ENCODE peak calls at places on chromosomes 13 and 19, in ten cellular contexts. One of them, this sample, is unnamed.

GRCh38 chr13:29566864-29567263 is 28.6 kb downstream of the SLC7A1 start:
- DNase-seq in psoas muscle: no peak
- DNase-seq in CD8-positive, alpha-beta T cell: no peak
- DNase-seq in lung: no peak
- DNase-seq in fibroblast of the aortic adventitia: no peak
- DNase-seq in stomach: no peak
- DNase-seq in coronary artery: no peak
- DNase-seq in fibroblast of pulmonary artery: no peak
- DNase-seq in cardiac muscle cell: no peak
- DNase-seq in ovary: no peak
- DNase-seq in this sample: no peak

GRCh38 chr19:6103217-6103644 is 7.1 kb downstream of the RFX2 start:
- DNase-seq in stomach: peak; percentile 85
- DNase-seq in coronary artery: peak; percentile 98
- DNase-seq in cardiac muscle cell: peak; percentile 91
- DNase-seq in psoas muscle: peak; percentile 81
- DNase-seq in lung: peak; percentile 87
- DNase-seq in fibroblast of pulmonary artery: peak; percentile 95
- DNase-seq in fibroblast of the aortic adventitia: peak; percentile 100
- DNase-seq in CD8-positive, alpha-beta T cell: no peak
- DNase-seq in ovary: peak; percentile 56
- DNase-seq in this sample: peak; percentile 99

GRCh38 chr13:75843033-75843432 is 206.9 kb downstream of the LMO7 start:
- DNase-seq in coronary artery: no peak
- DNase-seq in CD8-positive, alpha-beta T cell: no peak
- DNase-seq in psoas muscle: no peak
- DNase-seq in lung: no peak
- DNase-seq in fibroblast of pulmonary artery: no peak
- DNase-seq in cardiac muscle cell: no peak
- DNase-seq in ovary: no peak
- DNase-seq in stomach: no peak
- DNase-seq in fibroblast of the aortic adventitia: no peak
- DNase-seq in this sample: no peak

GRCh38 chr19:51552996-51553725 is 17.9 kb upstream of the ZNF175 start:
- DNase-seq in ovary: peak; percentile 63
- DNase-seq in cardiac muscle cell: peak; percentile 80
- DNase-seq in fibroblast of the aortic adventitia: peak; percentile 67
- DNase-seq in lung: no peak
- DNase-seq in psoas muscle: peak; percentile 66
- DNase-seq in coronary artery: no peak
- DNase-seq in fibroblast of pulmonary artery: peak; percentile 78
- DNase-seq in stomach: peak; percentile 45
- DNase-seq in CD8-positive, alpha-beta T cell: peak; percentile 40
- DNase-seq in this sample: peak; percentile 46

GRCh38 chr13:111202745-111203144 is 87.6 kb downstream of the ARHGEF7 start:
- DNase-seq in fibroblast of pulmonary artery: peak; percentile 99
- DNase-seq in ovary: no peak
- DNase-seq in fibroblast of the aortic adventitia: peak; percentile 97
- DNase-seq in psoas muscle: no peak
- DNase-seq in stomach: no peak
- DNase-seq in cardiac muscle cell: peak; percentile 96
- DNase-seq in lung: no peak
- DNase-seq in CD8-positive, alpha-beta T cell: no peak
- DNase-seq in coronary artery: no peak
- DNase-seq in this sample: peak; percentile 71

GRCh38 chr13:80224468-80224867 is 116.5 kb downstream of the SPRY2 start:
- DNase-seq in CD8-positive, alpha-beta T cell: no peak
- DNase-seq in ovary: no peak
- DNase-seq in cardiac muscle cell: peak; percentile 43
- DNase-seq in psoas muscle: no peak
- DNase-seq in coronary artery: no peak
- DNase-seq in stomach: no peak
- DNase-seq in fibroblast of pulmonary artery: peak; percentile 70
- DNase-seq in lung: no peak
- DNase-seq in fibroblast of the aortic adventitia: peak; percentile 43
- DNase-seq in this sample: no peak

GRCh38 chr19:40366697-40367561 is 18.4 kb downstream of the PLD3 start:
- DNase-seq in ovary: no peak
- DNase-seq in coronary artery: no peak
- DNase-seq in fibroblast of pulmonary artery: peak; percentile 26
- DNase-seq in lung: peak; percentile 43
- DNase-seq in cardiac muscle cell: peak; percentile 36
- DNase-seq in psoas muscle: no peak
- DNase-seq in CD8-positive, alpha-beta T cell: no peak
- DNase-seq in stomach: no peak
- DNase-seq in fibroblast of the aortic adventitia: no peak
- DNase-seq in this sample: no peak

GRCh38 chr13:35732565-35732964 is 256.1 kb upstream of the MAB21L1 start:
- DNase-seq in coronary artery: no peak
- DNase-seq in ovary: no peak
- DNase-seq in fibroblast of pulmonary artery: no peak
- DNase-seq in stomach: no peak
- DNase-seq in psoas muscle: no peak
- DNase-seq in cardiac muscle cell: no peak
- DNase-seq in CD8-positive, alpha-beta T cell: no peak
- DNase-seq in lung: no peak
- DNase-seq in fibroblast of the aortic adventitia: no peak
- DNase-seq in this sample: no peak

GRCh38 chr19:44512326-44513298 is 12.3 kb upstream of the ZNF180 start:
- DNase-seq in coronary artery: no peak
- DNase-seq in cardiac muscle cell: peak; percentile 58
- DNase-seq in fibroblast of pulmonary artery: peak; percentile 76
- DNase-seq in ovary: no peak
- DNase-seq in fibroblast of the aortic adventitia: peak; percentile 68
- DNase-seq in psoas muscle: no peak
- DNase-seq in CD8-positive, alpha-beta T cell: no peak
- DNase-seq in lung: no peak
- DNase-seq in stomach: no peak
- DNase-seq in this sample: peak; percentile 60

GRCh38 chr19:16628984-16629691 is 1.1 kb upstream of the MED26 start:
- DNase-seq in CD8-positive, alpha-beta T cell: no peak
- DNase-seq in cardiac muscle cell: peak; percentile 70
- DNase-seq in psoas muscle: no peak
- DNase-seq in coronary artery: no peak
- DNase-seq in fibroblast of the aortic adventitia: peak; percentile 82
- DNase-seq in fibroblast of pulmonary artery: peak; percentile 62
- DNase-seq in ovary: peak; percentile 54
- DNase-seq in lung: no peak
- DNase-seq in stomach: peak; percentile 48
- DNase-seq in this sample: peak; percentile 86

GRCh38 chr19:49064029-49064629 is 489 bp downstream of the NTF4 start:
- DNase-seq in lung: peak; percentile 45
- DNase-seq in CD8-positive, alpha-beta T cell: no peak
- DNase-seq in coronary artery: no peak
- DNase-seq in ovary: no peak
- DNase-seq in psoas muscle: no peak
- DNase-seq in stomach: no peak
- DNase-seq in fibroblast of the aortic adventitia: no peak
- DNase-seq in fibroblast of pulmonary artery: no peak
- DNase-seq in cardiac muscle cell: no peak
- DNase-seq in this sample: no peak

GRCh38 chr13:22505489-22505888 is 675.3 kb upstream of the SGCG start:
- DNase-seq in fibroblast of the aortic adventitia: peak; percentile 7
- DNase-seq in lung: no peak
- DNase-seq in cardiac muscle cell: peak; percentile 4
- DNase-seq in coronary artery: no peak
- DNase-seq in stomach: no peak
- DNase-seq in psoas muscle: no peak
- DNase-seq in ovary: no peak
- DNase-seq in CD8-positive, alpha-beta T cell: no peak
- DNase-seq in fibroblast of pulmonary artery: peak; percentile 11
- DNase-seq in this sample: peak; percentile 3

GRCh38 chr19:326851-327250 is 17.7 kb downstream of the MIER2 start:
- DNase-seq in CD8-positive, alpha-beta T cell: no peak
- DNase-seq in stomach: no peak
- DNase-seq in fibroblast of pulmonary artery: no peak
- DNase-seq in coronary artery: no peak
- DNase-seq in ovary: no peak
- DNase-seq in lung: no peak
- DNase-seq in cardiac muscle cell: no peak
- DNase-seq in fibroblast of the aortic adventitia: no peak
- DNase-seq in psoas muscle: no peak
- DNase-seq in this sample: no peak

GRCh38 chr19:16327911-16328823 is 3.5 kb downstream of the KLF2 start:
- DNase-seq in fibroblast of pulmonary artery: peak; percentile 94
- DNase-seq in ovary: peak; percentile 73
- DNase-seq in cardiac muscle cell: peak; percentile 97
- DNase-seq in psoas muscle: peak; percentile 86
- DNase-seq in lung: peak; percentile 89
- DNase-seq in stomach: peak; percentile 73
- DNase-seq in coronary artery: peak; percentile 93
- DNase-seq in fibroblast of the aortic adventitia: peak; percentile 93
- DNase-seq in CD8-positive, alpha-beta T cell: peak; percentile 60
- DNase-seq in this sample: peak; percentile 93

GRCh38 chr13:108508263-108508662 is 121.1 kb upstream of the MYO16 start:
- DNase-seq in lung: no peak
- DNase-seq in fibroblast of pulmonary artery: peak; percentile 59
- DNase-seq in CD8-positive, alpha-beta T cell: no peak
- DNase-seq in stomach: no peak
- DNase-seq in coronary artery: no peak
- DNase-seq in psoas muscle: no peak
- DNase-seq in cardiac muscle cell: peak; percentile 12
- DNase-seq in fibroblast of the aortic adventitia: peak; percentile 51
- DNase-seq in ovary: no peak
- DNase-seq in this sample: no peak

GRCh38 chr19:30209617-30210600 is 162.3 kb upstream of the ZNF536 start:
- DNase-seq in stomach: no peak
- DNase-seq in psoas muscle: no peak
- DNase-seq in CD8-positive, alpha-beta T cell: no peak
- DNase-seq in ovary: no peak
- DNase-seq in coronary artery: peak; percentile 36
- DNase-seq in cardiac muscle cell: no peak
- DNase-seq in fibroblast of the aortic adventitia: no peak
- DNase-seq in fibroblast of pulmonary artery: no peak
- DNase-seq in lung: no peak
- DNase-seq in this sample: no peak
- TF ChIP-seq CTCF in stomach: no peak
- TF ChIP-seq CTCF in psoas muscle: no peak
- TF ChIP-seq CTCF in CD8-positive, alpha-beta T cell: no peak
- TF ChIP-seq CTCF in ovary: no peak
- TF ChIP-seq CTCF in coronary artery: no peak
- TF ChIP-seq CTCF in cardiac muscle cell: no peak
- TF ChIP-seq CTCF in fibroblast of the aortic adventitia: no peak
- TF ChIP-seq CTCF in fibroblast of pulmonary artery: no peak
- TF ChIP-seq CTCF in lung: no peak
- TF ChIP-seq CTCF in this sample: no peak

GRCh38 chr13:27605610-27606200 is 14.6 kb downstream of the LNX2 start:
- DNase-seq in lung: no peak
- DNase-seq in stomach: no peak
- DNase-seq in psoas muscle: no peak
- DNase-seq in CD8-positive, alpha-beta T cell: no peak
- DNase-seq in cardiac muscle cell: peak; percentile 22
- DNase-seq in coronary artery: no peak
- DNase-seq in ovary: no peak
- DNase-seq in fibroblast of the aortic adventitia: peak; percentile 50
- DNase-seq in fibroblast of pulmonary artery: peak; percentile 58
- DNase-seq in this sample: no peak

GRCh38 chr13:27605099-27605498 is 15.2 kb downstream of the LNX2 start:
- DNase-seq in CD8-positive, alpha-beta T cell: no peak
- DNase-seq in coronary artery: no peak
- DNase-seq in lung: no peak
- DNase-seq in cardiac muscle cell: no peak
- DNase-seq in stomach: no peak
- DNase-seq in psoas muscle: no peak
- DNase-seq in fibroblast of the aortic adventitia: no peak
- DNase-seq in ovary: no peak
- DNase-seq in fibroblast of pulmonary artery: no peak
- DNase-seq in this sample: no peak

GRCh38 chr13:27601771-27602170 is 18.6 kb downstream of the LNX2 start:
- DNase-seq in coronary artery: no peak
- DNase-seq in stomach: no peak
- DNase-seq in cardiac muscle cell: no peak
- DNase-seq in fibroblast of the aortic adventitia: no peak
- DNase-seq in CD8-positive, alpha-beta T cell: no peak
- DNase-seq in ovary: no peak
- DNase-seq in psoas muscle: no peak
- DNase-seq in lung: no peak
- DNase-seq in fibroblast of pulmonary artery: no peak
- DNase-seq in this sample: no peak

GRCh38 chr13:27601208-27601607 is 19.1 kb downstream of the LNX2 start:
- DNase-seq in lung: no peak
- DNase-seq in cardiac muscle cell: no peak
- DNase-seq in CD8-positive, alpha-beta T cell: no peak
- DNase-seq in fibroblast of pulmonary artery: no peak
- DNase-seq in psoas muscle: no peak
- DNase-seq in ovary: no peak
- DNase-seq in coronary artery: no peak
- DNase-seq in fibroblast of the aortic adventitia: no peak
- DNase-seq in stomach: no peak
- DNase-seq in this sample: no peak

DNA sequence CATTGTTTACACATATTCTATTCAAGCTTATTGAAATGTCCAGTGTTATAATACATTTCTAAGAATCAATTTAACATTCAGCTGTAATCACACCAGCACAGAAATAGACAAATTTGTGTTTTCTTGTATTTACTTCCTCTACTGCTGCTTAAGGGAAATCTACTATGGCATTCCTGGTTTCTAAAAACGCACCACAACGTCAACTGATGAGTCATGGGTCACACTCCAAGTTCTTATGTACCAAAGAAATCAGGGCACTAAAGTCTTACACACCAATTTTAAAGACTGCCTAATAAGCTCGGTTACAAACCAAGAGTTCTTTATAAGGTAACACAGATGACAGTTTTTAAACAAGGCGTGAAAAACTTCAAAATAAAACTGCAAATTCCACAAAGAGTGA is 13.2 kb downstream of the LNX2 start:
- DNase-seq in fibroblast of the aortic adventitia: peak; percentile 72
- DNase-seq in psoas muscle: no peak
- DNase-seq in stomach: no peak
- DNase-seq in coronary artery: no peak
- DNase-seq in fibroblast of pulmonary artery: peak; percentile 88
- DNase-seq in cardiac muscle cell: peak; percentile 83
- DNase-seq in CD8-positive, alpha-beta T cell: no peak
- DNase-seq in ovary: no peak
- DNase-seq in lung: no peak
- DNase-seq in this sample: peak; percentile 67
- H3K4me3 ChIP-seq in fibroblast of the aortic adventitia: no peak overlapping the region
- H3K4me3 ChIP-seq in psoas muscle: peak overlapping the region; percentile 5
- H3K4me3 ChIP-seq in stomach: no peak overlapping the region
- H3K4me3 ChIP-seq in coronary artery: no peak overlapping the region
- H3K4me3 ChIP-seq in fibroblast of pulmonary artery: no peak overlapping the region
- H3K4me3 ChIP-seq in cardiac muscle cell: no peak overlapping the region
- H3K4me3 ChIP-seq in CD8-positive, alpha-beta T cell: no peak overlapping the region
- H3K4me3 ChIP-seq in ovary: no peak overlapping the region
- H3K4me3 ChIP-seq in lung: no peak overlapping the region
- H3K4me3 ChIP-seq in this sample: no peak overlapping the region

GRCh38 chr19:35717665-35718344 is at the start of gene KMT2B:
- DNase-seq in coronary artery: peak; percentile 96
- DNase-seq in fibroblast of pulmonary artery: no peak
- DNase-seq in ovary: peak; percentile 94
- DNase-seq in fibroblast of the aortic adventitia: no peak
- DNase-seq in cardiac muscle cell: peak; percentile 98
- DNase-seq in psoas muscle: peak; percentile 97
- DNase-seq in CD8-positive, alpha-beta T cell: no peak
- DNase-seq in stomach: peak; percentile 96
- DNase-seq in lung: no peak
- DNase-seq in this sample: peak; percentile 94
- TF ChIP-seq CTCF in coronary artery: no peak
- TF ChIP-seq CTCF in fibroblast of pulmonary artery: no peak
- TF ChIP-seq CTCF in ovary: no peak
- TF ChIP-seq CTCF in fibroblast of the aortic adventitia: no peak
- TF ChIP-seq CTCF in cardiac muscle cell: no peak
- TF ChIP-seq CTCF in psoas muscle: no peak
- TF ChIP-seq CTCF in CD8-positive, alpha-beta T cell: no peak
- TF ChIP-seq CTCF in stomach: no peak
- TF ChIP-seq CTCF in lung: no peak
- TF ChIP-seq CTCF in this sample: no peak

GRCh38 chr19:2273356-2274184 is 8.4 kb downstream of the PEAK3 start:
- DNase-seq in psoas muscle: peak; percentile 84
- DNase-seq in stomach: peak; percentile 83
- DNase-seq in ovary: peak; percentile 84
- DNase-seq in cardiac muscle cell: peak; percentile 86
- DNase-seq in coronary artery: peak; percentile 86
- DNase-seq in fibroblast of pulmonary artery: peak; percentile 65
- DNase-seq in fibroblast of the aortic adventitia: peak; percentile 55
- DNase-seq in lung: peak; percentile 76
- DNase-seq in CD8-positive, alpha-beta T cell: peak; percentile 74
- DNase-seq in this sample: peak; percentile 63
- H3K4me3 ChIP-seq in psoas muscle: peak overlapping the region; percentile 97
- H3K4me3 ChIP-seq in stomach: peak overlapping the region; percentile 99
- H3K4me3 ChIP-seq in ovary: peak overlapping the region; percentile 17
- H3K4me3 ChIP-seq in cardiac muscle cell: peak overlapping the region; percentile 18
- H3K4me3 ChIP-seq in coronary artery: peak overlapping the region; percentile 97
- H3K4me3 ChIP-seq in fibroblast of pulmonary artery: peak overlapping the region; percentile 33
- H3K4me3 ChIP-seq in fibroblast of the aortic adventitia: peak overlapping the region; percentile 53
- H3K4me3 ChIP-seq in lung: no peak overlapping the region
- H3K4me3 ChIP-seq in CD8-positive, alpha-beta T cell: peak overlapping the region; percentile 43
- H3K4me3 ChIP-seq in this sample: peak overlapping the region; percentile 50

This sample was measured in AG10803.